ENCODE peak calls at places on chromosome 6, in six cellular contexts. X, C, H, M, V and Q are unnamed samples.

GRCh38 chr6:132365319-132365907 is 35.9 kb downstream of the MOXD1 start:
- DNase-seq in V (no peak), X (no peak), H (no peak), C (no peak), M (no peak), Q (no peak)

GRCh38 chr6:137700751-137701477 is 166.1 kb upstream of the TNFAIP3 start:
- DNase-seq in V (no peak), C (no peak), X (no peak), H (no peak), M (no peak), Q (no peak)

GRCh38 chr6:100633096-100633766 is 168.5 kb upstream of the SIM1 start:
- DNase-seq in C (no peak), H (no peak), X (no peak), V (no peak), M (no peak), Q (no peak)

GRCh38 chr6:69866351-69867074 is at the start of gene COL19A1:
- DNase-seq in M (no peak), H (no peak), X (no peak), C (no peak), V (peak), Q (peak)

GRCh38 chr6:154156135-154156948 is 117.3 kb downstream of the OPRM1 start:
- DNase-seq in X (no peak), H (peak), C (peak), M (no peak), V (peak), Q (peak)

GRCh38 chr6:134678436-134678889 is 271.4 kb downstream of the ALDH8A1 start:
- DNase-seq in X (no peak), H (no peak), C (no peak), M (no peak), V (no peak), Q (peak)

GRCh38 chr6:110295451-110296145 is 62.6 kb downstream of the METTL24 start:
- DNase-seq in M (no peak), C (no peak), X (no peak), H (no peak), V (no peak), Q (no peak)

GRCh38 chr6:154154389-154154967 is 115.4 kb downstream of the OPRM1 start:
- DNase-seq in H (peak), X (no peak), C (no peak), V (no peak), M (peak), Q (no peak)

GRCh38 chr6:154167163-154167562 is 128.1 kb downstream of the OPRM1 start:
- DNase-seq in X (no peak), V (no peak), C (no peak), M (no peak), H (no peak), Q (no peak)

GRCh38 chr6:56710967-56711366 is 68.3 kb upstream of the DST start:
- DNase-seq in V (no peak), X (no peak), M (no peak), C (no peak), H (no peak), Q (no peak)

GRCh38 chr6:56713285-56713684 is 70.6 kb upstream of the DST start:
- DNase-seq in M (no peak), H (peak), V (no peak), C (no peak), X (no peak), Q (no peak)

GRCh38 chr6:56716229-56716628 is 73.5 kb upstream of the DST start:
- DNase-seq in M (no peak), C (no peak), V (no peak), X (no peak), H (no peak), Q (no peak)

GRCh38 chr6:56714982-56715456 is 72.3 kb upstream of the DST start:
- DNase-seq in X (no peak), H (peak), M (no peak), C (no peak), V (no peak), Q (no peak)

GRCh38 chr6:56714273-56714672 is 71.6 kb upstream of the DST start:
- DNase-seq in C (no peak), V (no peak), H (no peak), X (no peak), M (no peak), Q (no peak)
- TF ChIP-seq CTCF in C (no peak), V (no peak), H (no peak), X (peak), M (no peak), Q (no peak)

GRCh38 chr6:5314191-5314865 is 53.0 kb downstream of the FARS2 start:
- DNase-seq in M (no peak), X (no peak), H (no peak), C (no peak), V (no peak), Q (no peak)

GRCh38 chr6:5323979-5324378 is 62.7 kb downstream of the FARS2 start:
- DNase-seq in C (no peak), X (no peak), M (no peak), H (no peak), V (no peak), Q (no peak)

GRCh38 chr6:5316946-5317345 is 55.6 kb downstream of the FARS2 start:
- DNase-seq in H (no peak), C (no peak), M (no peak), V (no peak), X (no peak), Q (no peak)

GRCh38 chr6:5315883-5316282 is 54.6 kb downstream of the FARS2 start:
- DNase-seq in V (no peak), H (no peak), M (no peak), C (no peak), X (no peak), Q (no peak)

DNA sequence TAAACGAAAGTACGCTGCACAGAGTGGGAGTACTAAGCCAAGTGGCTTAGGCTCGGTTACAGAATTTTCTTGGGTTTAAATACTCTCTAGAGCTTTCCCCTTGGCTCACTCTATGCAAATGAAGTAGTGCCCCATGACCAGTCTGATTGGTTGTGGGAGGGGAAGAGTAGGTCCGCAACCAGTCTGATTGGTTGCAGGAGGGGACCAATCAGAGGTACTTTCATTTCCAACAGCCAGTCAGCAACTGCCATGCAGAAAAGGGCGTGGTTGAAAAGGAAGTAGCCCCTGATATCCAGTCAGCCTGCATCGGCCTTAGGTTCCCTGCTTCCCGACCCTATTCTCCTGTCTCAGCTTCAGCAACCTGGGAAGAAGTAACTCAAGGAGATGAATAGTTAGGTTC is 57.3 kb downstream of the FARS2 start:
- DNase-seq in H (no peak), X (no peak), C (no peak), M (no peak), V (no peak), Q (no peak)
- TF ChIP-seq CTCF in H (no peak), X (no peak), C (no peak), M (no peak), V (no peak), Q (no peak)

GRCh38 chr6:4957521-4958231 is 46.2 kb downstream of the RPP40 start:
- DNase-seq in C (no peak), V (no peak), H (no peak), X (no peak), M (no peak), Q (peak)
- TF ChIP-seq CTCF in C (no peak), V (peak), H (no peak), X (peak), M (no peak), Q (no peak)

DNA sequence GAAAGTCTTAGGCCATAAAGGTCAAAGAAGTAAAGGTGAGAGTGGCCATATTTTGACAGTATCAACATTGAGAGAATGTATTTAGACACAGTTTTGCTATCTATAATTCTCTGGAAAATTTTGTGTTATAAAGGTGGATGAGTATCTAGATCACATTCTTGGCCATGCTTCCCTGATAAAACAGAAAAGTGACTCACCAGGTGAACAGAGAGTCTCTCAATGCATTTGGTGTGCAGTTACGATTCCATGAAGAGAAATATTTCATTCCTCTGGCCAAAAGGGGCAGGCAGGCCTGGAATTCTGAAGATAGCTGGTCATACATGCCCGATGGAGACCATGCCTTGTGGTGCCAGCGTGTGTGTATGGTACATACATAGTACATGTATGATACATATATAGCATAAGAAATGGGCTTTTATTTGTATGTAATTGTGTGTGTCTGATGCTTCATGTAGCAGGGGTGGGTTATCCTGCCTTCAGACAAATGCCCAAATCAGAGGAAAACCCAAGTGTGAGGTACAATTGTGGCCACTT is 164.0 kb downstream of the SOBP start:
- DNase-seq in V (no peak), C (no peak), X (no peak), H (no peak), M (no peak), Q (no peak)
- TF ChIP-seq CTCF in V (no peak), C (no peak), X (no peak), H (no peak), M (no peak), Q (no peak)

GRCh38 chr6:158142789-158143188 is 25.3 kb downstream of the SERAC1 start:
- DNase-seq in M (peak), X (no peak), C (peak), V (no peak), H (peak), Q (no peak)

GRCh38 chr6:158149641-158150040 is 18.4 kb downstream of the SERAC1 start:
- DNase-seq in H (no peak), C (no peak), V (no peak), X (no peak), M (no peak), Q (no peak)

GRCh38 chr6:158145940-158146339 is 22.1 kb downstream of the SERAC1 start:
- DNase-seq in H (no peak), X (no peak), M (no peak), V (no peak), C (no peak), Q (no peak)

GRCh38 chr6:158143700-158144099 is 24.4 kb downstream of the SERAC1 start:
- DNase-seq in M (no peak), X (no peak), C (no peak), H (no peak), V (no peak), Q (no peak)
- TF ChIP-seq CTCF in M (no peak), X (peak), C (no peak), H (no peak), V (no peak), Q (no peak)

GRCh38 chr6:127794405-127794804 is 106.5 kb downstream of the THEMIS start:
- DNase-seq in M (no peak), C (no peak), X (no peak), V (no peak), H (no peak), Q (no peak)

GRCh38 chr6:127790571-127790970 is 110.3 kb downstream of the THEMIS start:
- DNase-seq in C (no peak), V (no peak), X (no peak), M (no peak), H (no peak), Q (no peak)

GRCh38 chr6:127792616-127793015 is 108.2 kb downstream of the THEMIS start:
- DNase-seq in C (no peak), H (no peak), V (no peak), X (no peak), M (no peak), Q (no peak)

GRCh38 chr6:127793396-127793795 is 107.5 kb downstream of the THEMIS start:
- DNase-seq in M (no peak), V (no peak), H (no peak), C (no peak), X (no peak), Q (no peak)

GRCh38 chr6:127791779-127792528 is 108.9 kb downstream of the THEMIS start:
- DNase-seq in H (no peak), X (no peak), V (peak), C (no peak), M (no peak), Q (no peak)
- TF ChIP-seq CTCF in H (no peak), X (no peak), V (no peak), C (no peak), M (no peak), Q (no peak)

GRCh38 chr6:4660377-4661321 is 115.6 kb upstream of the CDYL start:
- DNase-seq in C (no peak), X (peak), M (no peak), V (no peak), H (no peak), Q (no peak)

GRCh38 chr6:4655196-4656025 is 120.8 kb upstream of the CDYL start:
- DNase-seq in H (peak), V (no peak), X (peak), M (no peak), C (no peak), Q (no peak)

GRCh38 chr6:4661391-4661790 is 114.8 kb upstream of the CDYL start:
- DNase-seq in V (no peak), C (no peak), X (peak), H (no peak), M (no peak), Q (no peak)

GRCh38 chr6:4656106-4656505 is 120.1 kb upstream of the CDYL start:
- DNase-seq in V (no peak), H (no peak), M (no peak), X (peak), C (no peak), Q (no peak)

GRCh38 chr6:4658486-4658885 is 117.7 kb upstream of the CDYL start:
- DNase-seq in H (no peak), X (peak), C (no peak), V (no peak), M (no peak), Q (no peak)
- TF ChIP-seq CTCF in H (no peak), X (no peak), C (no peak), V (no peak), M (no peak), Q (no peak)

GRCh38 chr6:40535784-40536380 is 51.3 kb downstream of the LRFN2 start:
- DNase-seq in M (no peak), C (no peak), H (no peak), V (no peak), X (no peak), Q (no peak)

GRCh38 chr6:40537446-40537845 is 49.7 kb downstream of the LRFN2 start:
- DNase-seq in M (no peak), H (no peak), X (no peak), V (no peak), C (no peak), Q (no peak)

GRCh38 chr6:40535105-40535783 is 51.9 kb downstream of the LRFN2 start:
- DNase-seq in M (no peak), H (no peak), C (no peak), X (no peak), V (no peak), Q (no peak)

GRCh38 chr6:40538556-40538955 is 48.6 kb downstream of the LRFN2 start:
- DNase-seq in H (no peak), M (no peak), X (no peak), V (no peak), C (no peak), Q (no peak)

DNA sequence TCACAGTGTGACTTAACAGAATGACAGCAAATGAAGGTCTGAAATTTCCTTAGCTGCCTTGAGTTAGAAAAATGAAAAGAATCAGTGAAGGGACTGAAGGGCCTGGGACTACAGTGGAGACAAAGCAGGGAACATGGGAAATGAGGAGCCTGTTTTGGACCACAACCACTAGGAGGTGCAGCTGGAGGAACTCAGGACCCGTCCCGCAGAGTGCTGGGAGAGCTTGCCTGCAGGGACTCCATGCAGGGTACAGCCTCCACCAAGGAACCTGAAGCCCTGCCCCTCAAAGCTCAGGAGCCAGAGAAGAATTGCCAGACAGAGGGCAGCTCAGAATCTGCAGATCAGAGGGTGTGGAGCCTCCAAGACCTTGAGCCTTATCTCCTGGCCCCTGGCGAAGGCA is 50.7 kb downstream of the LRFN2 start:
- DNase-seq in X (no peak), V (no peak), C (no peak), M (no peak), H (no peak), Q (no peak)
- TF ChIP-seq CTCF in X (peak), V (no peak), C (no peak), M (no peak), H (no peak), Q (no peak)